ENCODE peak calls at places on chromosomes 4 and X, in five cellular contexts. One of them, this sample, is unnamed.
A peak's percentile ranks its signal among the peaks of the same experiment; 100 is the strongest.

GRCh38 chr4:67603310-67604028 is 44.9 kb downstream of the STAP1 start:
- DNase-seq in GM13977: no peak
- DNase-seq in activated CD4-positive, alpha-beta memory T cell treated with anti-CD3 and anti-CD28 coated beads for 36 hours: no peak
- DNase-seq in EL: no peak
- DNase-seq in A172: no peak
- DNase-seq in this sample: no peak

GRCh38 chrX:154546354-154547244 is at the start of gene G6PD:
- DNase-seq in GM13977: peak; percentile 95
- DNase-seq in activated CD4-positive, alpha-beta memory T cell treated with anti-CD3 and anti-CD28 coated beads for 36 hours: peak; percentile 84
- DNase-seq in EL: peak; percentile 71
- DNase-seq in A172: peak; percentile 64
- DNase-seq in this sample: no peak

GRCh38 chrX:16444353-16444752 is 205.6 kb upstream of the S100G start:
- DNase-seq in activated CD4-positive, alpha-beta memory T cell treated with anti-CD3 and anti-CD28 coated beads for 36 hours: no peak
- DNase-seq in EL: peak; percentile 20
- DNase-seq in GM13977: no peak
- DNase-seq in A172: peak; percentile 24
- DNase-seq in this sample: no peak

GRCh38 chr4:169274033-169274432 is 3.3 kb upstream of the SH3RF1 start:
- DNase-seq in GM13977: peak; percentile 30
- DNase-seq in A172: no peak
- DNase-seq in activated CD4-positive, alpha-beta memory T cell treated with anti-CD3 and anti-CD28 coated beads for 36 hours: no peak
- DNase-seq in EL: no peak
- DNase-seq in this sample: no peak

GRCh38 chr4:39950861-39951481 is 26.7 kb downstream of the PDS5A start:
- DNase-seq in EL: no peak
- DNase-seq in A172: no peak
- DNase-seq in activated CD4-positive, alpha-beta memory T cell treated with anti-CD3 and anti-CD28 coated beads for 36 hours: no peak
- DNase-seq in GM13977: no peak
- DNase-seq in this sample: no peak

GRCh38 chrX:20372533-20372932 is 105.8 kb upstream of the RPS6KA3 start:
- DNase-seq in EL: peak; percentile 61
- DNase-seq in A172: no peak
- DNase-seq in GM13977: no peak
- DNase-seq in activated CD4-positive, alpha-beta memory T cell treated with anti-CD3 and anti-CD28 coated beads for 36 hours: no peak
- DNase-seq in this sample: no peak

GRCh38 chr4:7638984-7639789 is 204.5 kb upstream of the PSAPL1 start:
- DNase-seq in A172: no peak
- DNase-seq in GM13977: no peak
- DNase-seq in EL: no peak
- DNase-seq in activated CD4-positive, alpha-beta memory T cell treated with anti-CD3 and anti-CD28 coated beads for 36 hours: no peak
- DNase-seq in this sample: no peak

GRCh38 chr4:138056541-138056940 is 185.6 kb downstream of the SLC7A11 start:
- DNase-seq in EL: no peak
- DNase-seq in A172: no peak
- DNase-seq in GM13977: no peak
- DNase-seq in activated CD4-positive, alpha-beta memory T cell treated with anti-CD3 and anti-CD28 coated beads for 36 hours: no peak
- DNase-seq in this sample: no peak

GRCh38 chr4:61003301-61003700 is 196.8 kb upstream of the ADGRL3 start:
- DNase-seq in EL: peak; percentile 42
- DNase-seq in A172: peak; percentile 2
- DNase-seq in activated CD4-positive, alpha-beta memory T cell treated with anti-CD3 and anti-CD28 coated beads for 36 hours: no peak
- DNase-seq in GM13977: no peak
- DNase-seq in this sample: no peak

GRCh38 chr4:88533088-88533790 is 9.7 kb upstream of the PYURF start:
- DNase-seq in activated CD4-positive, alpha-beta memory T cell treated with anti-CD3 and anti-CD28 coated beads for 36 hours: no peak
- DNase-seq in A172: peak; percentile 17
- DNase-seq in EL: peak; percentile 49
- DNase-seq in GM13977: no peak
- DNase-seq in this sample: no peak

GRCh38 chr4:173171098-173171497 is 2.5 kb downstream of the GALNT7 start:
- DNase-seq in A172: peak; percentile 46
- DNase-seq in GM13977: no peak
- DNase-seq in activated CD4-positive, alpha-beta memory T cell treated with anti-CD3 and anti-CD28 coated beads for 36 hours: no peak
- DNase-seq in EL: peak; percentile 44
- DNase-seq in this sample: no peak

GRCh38 chr4:3465698-3466671 is 2.9 kb downstream of the DOK7 start:
- DNase-seq in EL: no peak
- DNase-seq in activated CD4-positive, alpha-beta memory T cell treated with anti-CD3 and anti-CD28 coated beads for 36 hours: no peak
- DNase-seq in GM13977: no peak
- DNase-seq in A172: no peak
- DNase-seq in this sample: no peak

GRCh38 chr4:153198739-153199138 is 5.5 kb upstream of the TRIM2 start:
- DNase-seq in EL: no peak
- DNase-seq in GM13977: no peak
- DNase-seq in activated CD4-positive, alpha-beta memory T cell treated with anti-CD3 and anti-CD28 coated beads for 36 hours: no peak
- DNase-seq in A172: no peak
- DNase-seq in this sample: no peak

GRCh38 chrX:14039344-14039743 is 9.7 kb upstream of the GEMIN8 start:
- DNase-seq in EL: peak; percentile 23
- DNase-seq in GM13977: peak; percentile 53
- DNase-seq in activated CD4-positive, alpha-beta memory T cell treated with anti-CD3 and anti-CD28 coated beads for 36 hours: peak; percentile 58
- DNase-seq in A172: peak; percentile 43
- DNase-seq in this sample: no peak

GRCh38 chr4:10893417-10893816 is 208.8 kb upstream of the CLNK start:
- DNase-seq in A172: no peak
- DNase-seq in activated CD4-positive, alpha-beta memory T cell treated with anti-CD3 and anti-CD28 coated beads for 36 hours: no peak
- DNase-seq in GM13977: peak; percentile 9
- DNase-seq in EL: no peak
- DNase-seq in this sample: no peak

GRCh38 chrX:17824980-17825379 is 36.1 kb downstream of the RAI2 start:
- DNase-seq in EL: no peak
- DNase-seq in A172: no peak
- DNase-seq in GM13977: no peak
- DNase-seq in activated CD4-positive, alpha-beta memory T cell treated with anti-CD3 and anti-CD28 coated beads for 36 hours: no peak
- DNase-seq in this sample: no peak

GRCh38 chr4:45530498-45530897 is 593.4 kb downstream of the GABRG1 start:
- DNase-seq in A172: no peak
- DNase-seq in activated CD4-positive, alpha-beta memory T cell treated with anti-CD3 and anti-CD28 coated beads for 36 hours: no peak
- DNase-seq in EL: no peak
- DNase-seq in GM13977: no peak
- DNase-seq in this sample: no peak

GRCh38 chr4:130632731-130633604 is 1537.0 kb downstream of the C4orf33 start:
- DNase-seq in EL: peak; percentile 34
- DNase-seq in activated CD4-positive, alpha-beta memory T cell treated with anti-CD3 and anti-CD28 coated beads for 36 hours: no peak
- DNase-seq in GM13977: no peak
- DNase-seq in A172: no peak
- DNase-seq in this sample: no peak

GRCh38 chrX:97705936-97706335 is 822.2 kb downstream of the RPA4 start:
- DNase-seq in GM13977: no peak
- DNase-seq in EL: peak; percentile 14
- DNase-seq in A172: no peak
- DNase-seq in activated CD4-positive, alpha-beta memory T cell treated with anti-CD3 and anti-CD28 coated beads for 36 hours: no peak
- DNase-seq in this sample: no peak

GRCh38 chrX:71367396-71367795 is 1.2 kb downstream of the TAF1 start:
- DNase-seq in EL: peak; percentile 5
- DNase-seq in activated CD4-positive, alpha-beta memory T cell treated with anti-CD3 and anti-CD28 coated beads for 36 hours: peak; percentile 44
- DNase-seq in GM13977: no peak
- DNase-seq in A172: peak; percentile 0
- DNase-seq in this sample: no peak

GRCh38 chrX:53606456-53606855 is 80.1 kb downstream of the HUWE1 start:
- DNase-seq in EL: no peak
- DNase-seq in GM13977: no peak
- DNase-seq in activated CD4-positive, alpha-beta memory T cell treated with anti-CD3 and anti-CD28 coated beads for 36 hours: no peak
- DNase-seq in A172: no peak
- DNase-seq in this sample: no peak

This sample was measured in GM12864.